ENCODE peak calls at places on chromosomes 16 and 17, in five cellular contexts. H is HFF-Myc, A is HuH-7.5, M is body of pancreas, O is Caco-2. W is an unnamed sample.

GRCh38 chr17:27513849-27514248 is 57.6 kb downstream of the KSR1 start:
- DNase-seq in H (no peak), A (no peak), M (no peak), O (no peak), W (no peak)

GRCh38 chr17:69539781-69540319 is 125.4 kb downstream of the MAP2K6 start:
- DNase-seq in H (peak; percentile 82), A (no peak), M (no peak), O (no peak), W (peak; percentile 96)

GRCh38 chr16:66521951-66522771 is 27.8 kb downstream of the TK2 start:
- DNase-seq in H (no peak), A (no peak), M (no peak), O (no peak), W (peak; percentile 50)

GRCh38 chr16:30722443-30722842 is 23.5 kb downstream of the SRCAP start:
- DNase-seq in H (no peak), A (no peak), M (no peak), O (no peak), W (no peak)

GRCh38 chr17:57915980-57916757 is 39.0 kb downstream of the CUEDC1 start:
- DNase-seq in H (peak; percentile 37), A (no peak), M (peak; percentile 49), O (no peak), W (no peak)

GRCh38 chr17:37026534-37026875 is 77.8 kb downstream of the AATF start:
- DNase-seq in H (no peak), A (no peak), M (no peak), O (no peak), W (no peak)

GRCh38 chr17:81470270-81470943 is 42.2 kb downstream of the ACTG1 start:
- DNase-seq in H (no peak), A (no peak), M (no peak), O (no peak), W (no peak)

GRCh38 chr17:70073326-70073725 is 1.7 kb upstream of the KCNJ16 start:
- DNase-seq in H (no peak), A (no peak), M (no peak), O (no peak), W (no peak)

GRCh38 chr17:81064746-81065475 is 30.0 kb downstream of the BAIAP2 start:
- DNase-seq in H (no peak), A (no peak), M (no peak), O (no peak), W (peak; percentile 20)

GRCh38 chr17:78342438-78343098 is 17.3 kb downstream of the SOCS3 start:
- DNase-seq in H (no peak), A (no peak), M (no peak), O (no peak), W (peak; percentile 88)

GRCh38 chr16:427295-427694 is 1.8 kb downstream of the RAB11FIP3 start:
- DNase-seq in H (no peak), A (no peak), M (no peak), O (no peak), W (no peak)